ENCODE peak calls at places on chromosomes 1 and 21, in nine cellular contexts. G is activated naive CD8-positive, alpha-beta T cell treated with anti-CD3 and anti-CD28 coated beads for 36 hours; W is HFFc6; U is T-helper 1 cell; Q is hypothalamus; N is activated T-cell treated with anti-CD3 and anti-CD28 coated beads for 24 hours; A is stimulated activated CD4-positive, alpha-beta T cell treated with anti-CD3 and anti-CD28 coated beads, Interleukin-12 subunit alpha, Interleukin-12 subunit beta, amount 100 ng/mL, for 4 hours; O is stromal cell of bone marrow; I is nephron progenitor cell. Z is an unnamed sample.

GRCh38 chr21:42862774-42863503 is 16.4 kb downstream of the WDR4 start:
- DNase-seq in W (no peak), G (no peak), I (no peak), Q (no peak), O (no peak), N (no peak), U (no peak), A (no peak), Z (no peak)

GRCh38 chr1:53111073-53111556 is 31.3 kb downstream of the SLC1A7 start:
- DNase-seq in U (no peak), W (peak; percentile 22), A (no peak), Q (no peak), G (no peak), O (no peak), N (no peak), I (no peak), Z (no peak)

GRCh38 chr1:1081311-1082238 is 7.5 kb upstream of the RNF223 start:
- DNase-seq in W (no peak), I (no peak), G (no peak), Q (no peak), O (no peak), A (no peak), N (no peak), U (no peak), Z (peak; percentile 7)

GRCh38 chr21:46065215-46065992 is 32.5 kb upstream of the COL6A2 start:
- DNase-seq in W (peak; percentile 53), O (peak; percentile 73), N (no peak), Q (no peak), I (no peak), G (peak; percentile 43), U (no peak), A (no peak), Z (no peak)

GRCh38 chr1:54861070-54861761 is 25.8 kb downstream of the DHCR24 start:
- DNase-seq in W (peak; percentile 52), G (no peak), A (no peak), U (no peak), O (no peak), Q (no peak), N (no peak), I (no peak), Z (no peak)

GRCh38 chr1:3993606-3994375 is 93.7 kb upstream of the C1orf174 start:
- DNase-seq in U (no peak), A (no peak), I (no peak), W (no peak), O (no peak), G (no peak), Q (no peak), N (no peak), Z (no peak)

GRCh38 chr1:209411491-209411929 is 172.0 kb upstream of the CAMK1G start:
- DNase-seq in Q (no peak), A (no peak), G (no peak), U (no peak), W (peak; percentile 58), O (peak; percentile 44), I (no peak), N (no peak), Z (peak; percentile 51)

GRCh38 chr1:59432531-59433439 is 135.9 kb downstream of the FGGY start:
- DNase-seq in U (no peak), A (no peak), N (no peak), W (no peak), O (no peak), G (no peak), I (no peak), Q (no peak), Z (no peak)

GRCh38 chr1:208654241-208654640 is 410.1 kb upstream of the PLXNA2 start:
- DNase-seq in O (no peak), U (no peak), W (no peak), G (no peak), A (no peak), Q (no peak), N (no peak), I (peak; percentile 12), Z (peak; percentile 57)

GRCh38 chr1:213070399-213070798 is 19.4 kb downstream of the RPS6KC1 start:
- DNase-seq in G (peak; percentile 30), A (no peak), W (peak; percentile 70), Q (no peak), N (no peak), I (no peak), U (no peak), O (peak; percentile 77), Z (peak; percentile 35)

GRCh38 chr1:50830621-50831020 is 129.4 kb downstream of the FAF1 start:
- DNase-seq in A (no peak), G (no peak), Q (no peak), U (no peak), I (no peak), W (no peak), O (no peak), N (no peak), Z (no peak)

GRCh38 chr1:114833421-114833820 is 21.2 kb upstream of the SYCP1 start:
- DNase-seq in O (no peak), N (no peak), G (no peak), A (no peak), U (no peak), I (no peak), W (peak; percentile 8), Q (no peak), Z (no peak)

GRCh38 chr1:195721210-195721971 is 886.8 kb downstream of the KCNT2 start:
- DNase-seq in G (no peak), Q (no peak), I (no peak), U (no peak), A (no peak), N (no peak), W (no peak), O (no peak), Z (no peak)